ENCODE peak calls at places on chromosome 2, in ten cellular contexts. L is DMS79; X is activated naive CD4-positive, alpha-beta T cell; N is NCI-H1092; J is smooth muscle cell of the brain vasculature; G is RWPE1; B is RKO; Z is Calu3; P is iris pigment epithelial cell; T is stimulated activated CD8-positive, alpha-beta memory T cell treated with anti-CD3 and anti-CD28 coated beads, Interleukin-15, amount 100 ng/mL, for 24 hours. D is an unnamed sample.

GRCh38 chr2:2507471-2507997 is 176.5 kb upstream of the MYT1L start:
- DNase-seq in L (no peak), X (no peak), N (no peak), J (no peak), G (no peak), B (no peak), Z (no peak), P (no peak), T (no peak), D (no peak)

GRCh38 chr2:168816369-168816768 is 13.9 kb downstream of the NOSTRIN start:
- DNase-seq in L (no peak), X (no peak), N (no peak), J (no peak), G (peak; percentile 42), B (peak; percentile 19), Z (peak; percentile 65), P (peak; percentile 94), T (no peak), D (no peak)

GRCh38 chr2:26469092-26469710 is 8.7 kb downstream of the OTOF start:
- DNase-seq in L (no peak), X (peak; percentile 4), N (no peak), J (peak; percentile 10), G (peak; percentile 33), B (peak; percentile 70), Z (peak; percentile 72), P (peak; percentile 73), T (peak; percentile 31), D (peak; percentile 74)

GRCh38 chr2:163264376-163264775 is 425.8 kb upstream of the KCNH7 start:
- DNase-seq in L (no peak), X (no peak), N (no peak), J (no peak), G (no peak), B (no peak), Z (no peak), P (peak; percentile 62), T (no peak), D (no peak)

GRCh38 chr2:26241928-26242436 is 2.5 kb downstream of the HADHA start:
- DNase-seq in L (no peak), X (no peak), N (no peak), J (no peak), G (no peak), B (no peak), Z (no peak), P (no peak), T (no peak), D (peak; percentile 14)

GRCh38 chr2:67790622-67791021 is 272.2 kb downstream of the C1D start:
- DNase-seq in L (no peak), X (no peak), N (no peak), J (no peak), G (no peak), B (no peak), Z (no peak), P (peak; percentile 90), T (no peak), D (no peak)

GRCh38 chr2:70043252-70043875 is 43.9 kb upstream of the PCBP1 start:
- DNase-seq in L (no peak), X (no peak), N (no peak), J (no peak), G (no peak), B (no peak), Z (no peak), P (no peak), T (no peak), D (no peak)

GRCh38 chr2:48205137-48205798 is 299.0 kb upstream of the FBXO11 start:
- DNase-seq in L (no peak), X (no peak), N (no peak), J (no peak), G (no peak), B (no peak), Z (no peak), P (peak; percentile 22), T (no peak), D (no peak)